ENCODE peak calls at places on chromosomes 12 and 14, in eight cellular contexts. One of them, this sample, is unnamed.

GRCh38 chr12:102917026-102917787 is at the start of gene PAH:
- DNase-seq in HCT116: no peak
- DNase-seq in endothelial cell of umbilical vein: no peak
- DNase-seq in transverse colon: peak; percentile 35
- DNase-seq in stomach: peak; percentile 26
- DNase-seq in HepG2: peak; percentile 91
- DNase-seq in GM12891: no peak
- DNase-seq in vagina: no peak
- DNase-seq in this sample: no peak

GRCh38 chr12:13976028-13976584 is 5.3 kb downstream of the GRIN2B start:
- DNase-seq in HCT116: no peak
- DNase-seq in endothelial cell of umbilical vein: no peak
- DNase-seq in transverse colon: no peak
- DNase-seq in stomach: no peak
- DNase-seq in HepG2: no peak
- DNase-seq in GM12891: no peak
- DNase-seq in vagina: no peak
- DNase-seq in this sample: no peak

GRCh38 chr12:106978035-106978800 is 8.7 kb downstream of the MTERF2 start:
- DNase-seq in HCT116: no peak
- DNase-seq in endothelial cell of umbilical vein: no peak
- DNase-seq in transverse colon: peak; percentile 78
- DNase-seq in stomach: peak; percentile 69
- DNase-seq in HepG2: peak; percentile 31
- DNase-seq in GM12891: no peak
- DNase-seq in vagina: no peak
- DNase-seq in this sample: peak; percentile 52

GRCh38 chr12:107519906-107520859 is 165.4 kb upstream of the PWP1 start:
- DNase-seq in HCT116: no peak
- DNase-seq in endothelial cell of umbilical vein: no peak
- DNase-seq in transverse colon: no peak
- DNase-seq in stomach: no peak
- DNase-seq in HepG2: no peak
- DNase-seq in GM12891: no peak
- DNase-seq in vagina: no peak
- DNase-seq in this sample: no peak

GRCh38 chr12:47820631-47821345 is 1.1 kb upstream of the HDAC7 start:
- DNase-seq in HCT116: peak; percentile 62
- DNase-seq in endothelial cell of umbilical vein: peak; percentile 91
- DNase-seq in transverse colon: peak; percentile 74
- DNase-seq in stomach: peak; percentile 72
- DNase-seq in HepG2: peak; percentile 88
- DNase-seq in GM12891: no peak
- DNase-seq in vagina: no peak
- DNase-seq in this sample: peak; percentile 83

GRCh38 chr14:77406718-77407117 is 16.6 kb downstream of the NOXRED1 start:
- DNase-seq in HCT116: no peak
- DNase-seq in endothelial cell of umbilical vein: no peak
- DNase-seq in transverse colon: no peak
- DNase-seq in stomach: no peak
- DNase-seq in HepG2: no peak
- DNase-seq in GM12891: no peak
- DNase-seq in vagina: no peak
- DNase-seq in this sample: no peak

GRCh38 chr12:1197264-1198018 is 206.4 kb downstream of the ERC1 start:
- DNase-seq in HCT116: no peak
- DNase-seq in endothelial cell of umbilical vein: no peak
- DNase-seq in transverse colon: no peak
- DNase-seq in stomach: no peak
- DNase-seq in HepG2: no peak
- DNase-seq in GM12891: no peak
- DNase-seq in vagina: no peak
- DNase-seq in this sample: no peak

GRCh38 chr12:3150820-3151590 is 73.8 kb downstream of the TSPAN9 start:
- DNase-seq in HCT116: no peak
- DNase-seq in endothelial cell of umbilical vein: peak; percentile 37
- DNase-seq in transverse colon: no peak
- DNase-seq in stomach: no peak
- DNase-seq in HepG2: no peak
- DNase-seq in GM12891: no peak
- DNase-seq in vagina: no peak
- DNase-seq in this sample: no peak

GRCh38 chr12:118052324-118053070 is 8.5 kb downstream of the WSB2 start:
- DNase-seq in HCT116: peak; percentile 97
- DNase-seq in endothelial cell of umbilical vein: peak; percentile 96
- DNase-seq in transverse colon: peak; percentile 86
- DNase-seq in stomach: peak; percentile 81
- DNase-seq in HepG2: peak; percentile 99
- DNase-seq in GM12891: no peak
- DNase-seq in vagina: no peak
- DNase-seq in this sample: peak; percentile 76

GRCh38 chr12:30694412-30694955 is 1.2 kb downstream of the IPO8 start:
- DNase-seq in HCT116: no peak
- DNase-seq in endothelial cell of umbilical vein: no peak
- DNase-seq in transverse colon: no peak
- DNase-seq in stomach: no peak
- DNase-seq in HepG2: no peak
- DNase-seq in GM12891: no peak
- DNase-seq in vagina: no peak
- DNase-seq in this sample: no peak

GRCh38 chr12:111405856-111406473 is at the start of gene SH2B3:
- DNase-seq in HCT116: no peak
- DNase-seq in endothelial cell of umbilical vein: no peak
- DNase-seq in transverse colon: no peak
- DNase-seq in stomach: no peak
- DNase-seq in HepG2: no peak
- DNase-seq in GM12891: no peak
- DNase-seq in vagina: no peak
- DNase-seq in this sample: no peak
- TF ChIP-seq POLR2A in HCT116: no peak
- TF ChIP-seq POLR2A in endothelial cell of umbilical vein: peak; percentile 77
- TF ChIP-seq POLR2A in transverse colon: no peak
- TF ChIP-seq POLR2A in stomach: no peak
- TF ChIP-seq POLR2A in HepG2: no peak
- TF ChIP-seq POLR2A in GM12891: no peak
- TF ChIP-seq POLR2A in vagina: peak; percentile 69
- TF ChIP-seq POLR2A in this sample: peak; percentile 24

GRCh38 chr12:113222730-113223531 is 1.7 kb downstream of the TPCN1 start:
- DNase-seq in HCT116: no peak
- DNase-seq in endothelial cell of umbilical vein: peak; percentile 97
- DNase-seq in transverse colon: peak; percentile 84
- DNase-seq in stomach: peak; percentile 74
- DNase-seq in HepG2: peak; percentile 91
- DNase-seq in GM12891: no peak
- DNase-seq in vagina: no peak
- DNase-seq in this sample: peak; percentile 65
- TF ChIP-seq POLR2AphosphoS5 in HCT116: no peak
- TF ChIP-seq POLR2AphosphoS5 in endothelial cell of umbilical vein: peak; percentile 74
- TF ChIP-seq POLR2AphosphoS5 in transverse colon: peak; percentile 85
- TF ChIP-seq POLR2AphosphoS5 in stomach: peak; percentile 96
- TF ChIP-seq POLR2AphosphoS5 in HepG2: no peak
- TF ChIP-seq POLR2AphosphoS5 in GM12891: no peak
- TF ChIP-seq POLR2AphosphoS5 in vagina: no peak
- TF ChIP-seq POLR2AphosphoS5 in this sample: peak; percentile 92

DNA sequence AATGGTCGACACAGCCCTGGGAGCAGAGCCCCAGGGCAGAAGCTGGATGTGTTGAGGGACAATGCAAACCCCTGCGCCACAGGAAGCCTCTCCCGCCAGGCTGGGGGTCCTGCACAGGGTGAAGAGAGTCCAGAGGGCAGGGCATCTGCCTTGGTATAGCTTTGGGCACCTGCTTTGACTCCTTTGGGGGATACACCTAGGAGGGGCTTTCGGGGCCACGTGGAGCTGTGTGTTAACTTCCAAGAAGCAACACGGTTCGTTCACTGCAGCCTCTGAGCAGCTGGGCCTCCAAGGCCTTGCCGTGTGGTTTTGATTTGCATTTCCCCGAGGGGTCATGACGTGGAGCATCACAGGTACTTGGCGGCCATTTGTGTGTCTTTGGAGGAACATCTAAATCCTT is 5.8 kb upstream of the PUS1 start:
- DNase-seq in HCT116: no peak
- DNase-seq in endothelial cell of umbilical vein: no peak
- DNase-seq in transverse colon: peak; percentile 58
- DNase-seq in stomach: no peak
- DNase-seq in HepG2: no peak
- DNase-seq in GM12891: peak; percentile 77
- DNase-seq in vagina: no peak
- DNase-seq in this sample: no peak
- TF ChIP-seq POLR2A in HCT116: no peak
- TF ChIP-seq POLR2A in endothelial cell of umbilical vein: no peak
- TF ChIP-seq POLR2A in transverse colon: no peak
- TF ChIP-seq POLR2A in stomach: no peak
- TF ChIP-seq POLR2A in HepG2: no peak
- TF ChIP-seq POLR2A in GM12891: no peak
- TF ChIP-seq POLR2A in vagina: no peak
- TF ChIP-seq POLR2A in this sample: no peak

GRCh38 chr12:62776575-62776974 is 158.4 kb downstream of the PPM1H start:
- DNase-seq in HCT116: no peak
- DNase-seq in endothelial cell of umbilical vein: no peak
- DNase-seq in transverse colon: peak; percentile 33
- DNase-seq in stomach: no peak
- DNase-seq in HepG2: no peak
- DNase-seq in GM12891: no peak
- DNase-seq in vagina: no peak
- DNase-seq in this sample: no peak

GRCh38 chr12:62774794-62775193 is 160.2 kb downstream of the PPM1H start:
- DNase-seq in HCT116: no peak
- DNase-seq in endothelial cell of umbilical vein: no peak
- DNase-seq in transverse colon: no peak
- DNase-seq in stomach: no peak
- DNase-seq in HepG2: no peak
- DNase-seq in GM12891: no peak
- DNase-seq in vagina: no peak
- DNase-seq in this sample: no peak

GRCh38 chr12:62769076-62769619 is 165.8 kb downstream of the PPM1H start:
- DNase-seq in HCT116: no peak
- DNase-seq in endothelial cell of umbilical vein: no peak
- DNase-seq in transverse colon: no peak
- DNase-seq in stomach: no peak
- DNase-seq in HepG2: no peak
- DNase-seq in GM12891: no peak
- DNase-seq in vagina: no peak
- DNase-seq in this sample: no peak

GRCh38 chr12:62771828-62772227 is 163.1 kb downstream of the PPM1H start:
- DNase-seq in HCT116: no peak
- DNase-seq in endothelial cell of umbilical vein: no peak
- DNase-seq in transverse colon: no peak
- DNase-seq in stomach: no peak
- DNase-seq in HepG2: no peak
- DNase-seq in GM12891: no peak
- DNase-seq in vagina: no peak
- DNase-seq in this sample: no peak

GRCh38 chr12:62772556-62772955 is 162.4 kb downstream of the PPM1H start:
- DNase-seq in HCT116: no peak
- DNase-seq in endothelial cell of umbilical vein: no peak
- DNase-seq in transverse colon: no peak
- DNase-seq in stomach: no peak
- DNase-seq in HepG2: no peak
- DNase-seq in GM12891: no peak
- DNase-seq in vagina: no peak
- DNase-seq in this sample: no peak
- TF ChIP-seq POLR2AphosphoS5 in HCT116: no peak
- TF ChIP-seq POLR2AphosphoS5 in endothelial cell of umbilical vein: no peak
- TF ChIP-seq POLR2AphosphoS5 in transverse colon: no peak
- TF ChIP-seq POLR2AphosphoS5 in stomach: no peak
- TF ChIP-seq POLR2AphosphoS5 in HepG2: no peak
- TF ChIP-seq POLR2AphosphoS5 in GM12891: no peak
- TF ChIP-seq POLR2AphosphoS5 in vagina: no peak
- TF ChIP-seq POLR2AphosphoS5 in this sample: no peak

DNA sequence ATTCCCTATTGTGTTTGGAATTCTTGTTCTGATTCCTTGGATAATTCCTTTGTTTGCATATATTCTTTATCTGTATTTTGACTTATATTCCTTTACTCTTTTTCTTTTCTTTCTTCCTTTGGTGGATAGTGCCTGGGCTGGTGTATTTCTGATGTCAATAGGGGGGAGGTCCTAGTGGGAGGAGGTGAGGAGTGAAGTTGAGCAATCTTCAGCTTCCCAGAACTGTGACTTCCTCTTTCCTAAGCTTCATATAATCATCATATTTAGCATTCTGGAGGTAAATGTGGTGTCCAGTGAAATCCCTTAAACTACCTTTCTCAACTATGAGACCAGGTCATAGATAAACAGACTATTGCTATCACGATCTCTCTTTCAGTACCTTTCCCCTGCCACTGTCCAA is 29.6 kb upstream of the TBPL2 start:
- DNase-seq in HCT116: no peak
- DNase-seq in endothelial cell of umbilical vein: no peak
- DNase-seq in transverse colon: no peak
- DNase-seq in stomach: no peak
- DNase-seq in HepG2: no peak
- DNase-seq in GM12891: no peak
- DNase-seq in vagina: no peak
- DNase-seq in this sample: no peak
- TF ChIP-seq POLR2A in HCT116: no peak
- TF ChIP-seq POLR2A in endothelial cell of umbilical vein: no peak
- TF ChIP-seq POLR2A in transverse colon: no peak
- TF ChIP-seq POLR2A in stomach: no peak
- TF ChIP-seq POLR2A in HepG2: no peak
- TF ChIP-seq POLR2A in GM12891: no peak
- TF ChIP-seq POLR2A in vagina: no peak
- TF ChIP-seq POLR2A in this sample: no peak

DNA sequence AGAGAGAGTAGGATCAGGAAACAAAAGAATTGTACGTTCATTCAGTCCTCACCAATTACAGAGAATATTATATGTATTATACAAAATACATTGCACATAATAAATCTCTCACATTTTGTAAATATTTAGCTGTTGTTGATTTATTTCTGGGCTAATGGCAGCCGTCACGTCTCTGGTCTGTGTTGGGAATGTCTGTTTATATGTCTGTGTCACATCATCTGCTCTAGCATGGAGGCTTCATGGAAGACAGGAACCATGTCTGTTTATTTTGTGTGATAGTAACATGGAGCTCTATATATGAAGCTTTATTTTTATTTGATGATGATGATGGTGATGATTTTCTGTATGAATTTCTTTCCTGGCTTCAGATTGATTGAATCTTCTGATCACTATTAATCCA is 138.3 kb downstream of the RAD51B start:
- DNase-seq in HCT116: no peak
- DNase-seq in endothelial cell of umbilical vein: no peak
- DNase-seq in transverse colon: no peak
- DNase-seq in stomach: no peak
- DNase-seq in HepG2: no peak
- DNase-seq in GM12891: no peak
- DNase-seq in vagina: no peak
- DNase-seq in this sample: no peak
- TF ChIP-seq POLR2AphosphoS5 in HCT116: no peak
- TF ChIP-seq POLR2AphosphoS5 in endothelial cell of umbilical vein: no peak
- TF ChIP-seq POLR2AphosphoS5 in transverse colon: no peak
- TF ChIP-seq POLR2AphosphoS5 in stomach: no peak
- TF ChIP-seq POLR2AphosphoS5 in HepG2: no peak
- TF ChIP-seq POLR2AphosphoS5 in GM12891: no peak
- TF ChIP-seq POLR2AphosphoS5 in vagina: no peak
- TF ChIP-seq POLR2AphosphoS5 in this sample: no peak

DNA sequence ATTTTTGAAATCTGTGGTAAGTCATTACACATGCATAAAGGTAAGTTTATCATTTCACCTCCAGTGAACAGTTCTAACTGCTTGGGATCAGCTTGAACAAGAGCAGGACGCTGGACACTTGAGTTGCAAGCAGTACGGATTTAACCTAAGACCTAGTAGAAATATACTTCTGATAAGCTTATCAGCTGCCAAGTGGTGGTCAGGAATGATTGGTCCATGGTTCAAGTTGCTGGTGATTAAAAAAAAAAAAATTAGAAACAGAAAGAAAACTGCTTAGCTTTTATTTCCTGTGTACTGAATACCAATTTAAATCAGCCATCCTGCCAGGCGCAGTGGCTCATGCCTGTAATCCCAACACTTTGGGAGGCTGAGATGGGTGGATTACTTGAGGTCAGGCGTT is 88.6 kb downstream of the AEBP2 start:
- DNase-seq in HCT116: no peak
- DNase-seq in endothelial cell of umbilical vein: peak; percentile 45
- DNase-seq in transverse colon: no peak
- DNase-seq in stomach: no peak
- DNase-seq in HepG2: no peak
- DNase-seq in GM12891: no peak
- DNase-seq in vagina: no peak
- DNase-seq in this sample: no peak
- TF ChIP-seq POLR2A in HCT116: no peak
- TF ChIP-seq POLR2A in endothelial cell of umbilical vein: no peak
- TF ChIP-seq POLR2A in transverse colon: no peak
- TF ChIP-seq POLR2A in stomach: no peak
- TF ChIP-seq POLR2A in HepG2: no peak
- TF ChIP-seq POLR2A in GM12891: no peak
- TF ChIP-seq POLR2A in vagina: no peak
- TF ChIP-seq POLR2A in this sample: no peak

This sample was measured in prostate gland.